ENCODE peak calls at places on chromosomes 6 and 20, in seven cellular contexts. One of them, this sample, is unnamed.
A peak's percentile ranks its signal among the peaks of the same experiment; 100 is the strongest.

GRCh38 chr6:169070506-169071176 is 183.0 kb downstream of the THBS2 start:
- DNase-seq in H7: no peak
- DNase-seq in lung: peak; percentile 41
- DNase-seq in Peyer's patch: no peak
- DNase-seq in MM.1S: no peak
- DNase-seq in CD4-positive, CD25-positive, alpha-beta regulatory T cell: no peak
- DNase-seq in uterus: peak; percentile 91
- DNase-seq in this sample: no peak

GRCh38 chr20:57907131-57908083 is 197.6 kb upstream of the PMEPA1 start:
- DNase-seq in H7: no peak
- DNase-seq in lung: no peak
- DNase-seq in Peyer's patch: no peak
- DNase-seq in MM.1S: no peak
- DNase-seq in CD4-positive, CD25-positive, alpha-beta regulatory T cell: no peak
- DNase-seq in uterus: no peak
- DNase-seq in this sample: no peak

GRCh38 chr6:37624606-37625574 is 72.8 kb downstream of the MDGA1 start:
- DNase-seq in H7: peak; percentile 73
- DNase-seq in lung: peak; percentile 53
- DNase-seq in Peyer's patch: peak; percentile 86
- DNase-seq in MM.1S: no peak
- DNase-seq in CD4-positive, CD25-positive, alpha-beta regulatory T cell: no peak
- DNase-seq in uterus: peak; percentile 29
- DNase-seq in this sample: no peak

GRCh38 chr6:135224037-135224647 is 43.0 kb downstream of the MYB start:
- DNase-seq in H7: no peak
- DNase-seq in lung: no peak
- DNase-seq in Peyer's patch: no peak
- DNase-seq in MM.1S: peak; percentile 56
- DNase-seq in CD4-positive, CD25-positive, alpha-beta regulatory T cell: no peak
- DNase-seq in uterus: no peak
- DNase-seq in this sample: peak; percentile 34

GRCh38 chr6:87879144-87879861 is 168.3 kb upstream of the SPACA1 start:
- DNase-seq in H7: no peak
- DNase-seq in lung: no peak
- DNase-seq in Peyer's patch: no peak
- DNase-seq in MM.1S: peak; percentile 48
- DNase-seq in CD4-positive, CD25-positive, alpha-beta regulatory T cell: no peak
- DNase-seq in uterus: no peak
- DNase-seq in this sample: no peak

GRCh38 chr6:72826033-72826432 is 204.2 kb downstream of the KCNQ5 start:
- DNase-seq in H7: no peak
- DNase-seq in lung: no peak
- DNase-seq in Peyer's patch: no peak
- DNase-seq in MM.1S: no peak
- DNase-seq in CD4-positive, CD25-positive, alpha-beta regulatory T cell: no peak
- DNase-seq in uterus: no peak
- DNase-seq in this sample: no peak

GRCh38 chr6:79420054-79420453 is 117.2 kb downstream of the LCA5 start:
- DNase-seq in H7: no peak
- DNase-seq in lung: no peak
- DNase-seq in Peyer's patch: no peak
- DNase-seq in MM.1S: no peak
- DNase-seq in CD4-positive, CD25-positive, alpha-beta regulatory T cell: no peak
- DNase-seq in uterus: no peak
- DNase-seq in this sample: no peak

GRCh38 chr20:9344080-9344920 is 170.1 kb upstream of the LAMP5 start:
- DNase-seq in H7: no peak
- DNase-seq in lung: no peak
- DNase-seq in Peyer's patch: no peak
- DNase-seq in MM.1S: peak; percentile 3
- DNase-seq in CD4-positive, CD25-positive, alpha-beta regulatory T cell: no peak
- DNase-seq in uterus: peak; percentile 22
- DNase-seq in this sample: no peak

GRCh38 chr6:43924222-43924702 is 154.3 kb downstream of the VEGFA start:
- DNase-seq in H7: no peak
- DNase-seq in lung: no peak
- DNase-seq in Peyer's patch: peak; percentile 44
- DNase-seq in MM.1S: peak; percentile 70
- DNase-seq in CD4-positive, CD25-positive, alpha-beta regulatory T cell: no peak
- DNase-seq in uterus: no peak
- DNase-seq in this sample: peak; percentile 45

GRCh38 chr6:7463785-7464184 is 74.2 kb downstream of the RIOK1 start:
- DNase-seq in H7: peak; percentile 64
- DNase-seq in lung: no peak
- DNase-seq in Peyer's patch: no peak
- DNase-seq in MM.1S: no peak
- DNase-seq in CD4-positive, CD25-positive, alpha-beta regulatory T cell: no peak
- DNase-seq in uterus: no peak
- DNase-seq in this sample: no peak

GRCh38 chr6:52285174-52286068 is 879 bp upstream of the MCM3 start:
- DNase-seq in H7: no peak
- DNase-seq in lung: no peak
- DNase-seq in Peyer's patch: no peak
- DNase-seq in MM.1S: peak; percentile 47
- DNase-seq in CD4-positive, CD25-positive, alpha-beta regulatory T cell: no peak
- DNase-seq in uterus: no peak
- DNase-seq in this sample: no peak

GRCh38 chr6:165478581-165478980 is 169.2 kb upstream of the C6orf118 start:
- DNase-seq in H7: no peak
- DNase-seq in lung: no peak
- DNase-seq in Peyer's patch: no peak
- DNase-seq in MM.1S: no peak
- DNase-seq in CD4-positive, CD25-positive, alpha-beta regulatory T cell: no peak
- DNase-seq in uterus: no peak
- DNase-seq in this sample: no peak
- H3K27me3 ChIP-seq in H7: no peaks in the 10 kb centered on the region
- H3K27me3 ChIP-seq in lung: no peaks in the 10 kb centered on the region
- H3K27me3 ChIP-seq in Peyer's patch: no peaks in the 10 kb centered on the region
- H3K27me3 ChIP-seq in MM.1S: no peaks in the 10 kb centered on the region
- H3K27me3 ChIP-seq in CD4-positive, CD25-positive, alpha-beta regulatory T cell: no peaks in the 10 kb centered on the region
- H3K27me3 ChIP-seq in uterus: no peaks in the 10 kb centered on the region
- H3K27me3 ChIP-seq in this sample: no peaks in the 10 kb centered on the region

GRCh38 chr6:164150221-164150620 is 735.7 kb downstream of the QKI start:
- DNase-seq in H7: no peak
- DNase-seq in lung: no peak
- DNase-seq in Peyer's patch: no peak
- DNase-seq in MM.1S: no peak
- DNase-seq in CD4-positive, CD25-positive, alpha-beta regulatory T cell: no peak
- DNase-seq in uterus: no peak
- DNase-seq in this sample: no peak
- H3K27me3 ChIP-seq in H7: no peaks in the 10 kb centered on the region
- H3K27me3 ChIP-seq in lung: no peaks in the 10 kb centered on the region
- H3K27me3 ChIP-seq in Peyer's patch: no peaks in the 10 kb centered on the region
- H3K27me3 ChIP-seq in MM.1S: no peaks in the 10 kb centered on the region
- H3K27me3 ChIP-seq in CD4-positive, CD25-positive, alpha-beta regulatory T cell: no peaks in the 10 kb centered on the region
- H3K27me3 ChIP-seq in uterus: no peaks in the 10 kb centered on the region
- H3K27me3 ChIP-seq in this sample: no peaks in the 10 kb centered on the region

GRCh38 chr20:56826971-56827645 is 198.0 kb downstream of the TFAP2C start:
- DNase-seq in H7: peak; percentile 42
- DNase-seq in lung: no peak
- DNase-seq in Peyer's patch: no peak
- DNase-seq in MM.1S: no peak
- DNase-seq in CD4-positive, CD25-positive, alpha-beta regulatory T cell: no peak
- DNase-seq in uterus: peak; percentile 30
- DNase-seq in this sample: no peak
- H3K27me3 ChIP-seq in H7: no peaks in the 10 kb centered on the region
- H3K27me3 ChIP-seq in lung: peaks cover 3% of the 10 kb centered on the region
- H3K27me3 ChIP-seq in Peyer's patch: no peaks in the 10 kb centered on the region
- H3K27me3 ChIP-seq in MM.1S: peaks cover 10% of the 10 kb centered on the region
- H3K27me3 ChIP-seq in CD4-positive, CD25-positive, alpha-beta regulatory T cell: no peaks in the 10 kb centered on the region
- H3K27me3 ChIP-seq in uterus: no peaks in the 10 kb centered on the region
- H3K27me3 ChIP-seq in this sample: no peaks in the 10 kb centered on the region

DNA sequence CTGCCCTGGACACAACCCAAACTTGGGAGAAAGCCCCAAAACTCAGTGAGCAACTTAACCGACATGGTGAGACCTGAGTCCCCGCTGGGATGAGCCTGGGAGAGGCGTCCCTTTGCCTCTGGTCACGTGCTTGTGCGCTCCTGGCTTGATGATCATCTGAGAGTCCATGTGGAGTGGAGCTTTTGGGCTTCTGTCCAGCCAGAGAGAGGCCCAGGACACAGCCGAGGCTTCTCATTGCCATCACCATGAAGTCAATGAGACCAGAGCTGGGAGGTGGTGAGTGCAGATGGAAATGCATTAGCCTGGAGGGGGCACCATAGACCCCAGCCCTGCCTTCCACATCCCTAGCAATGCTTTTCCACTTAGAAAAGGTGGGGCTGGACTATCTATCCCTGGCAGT is 250.0 kb downstream of the SLC24A3 start:
- DNase-seq in H7: peak; percentile 24
- DNase-seq in lung: no peak
- DNase-seq in Peyer's patch: no peak
- DNase-seq in MM.1S: no peak
- DNase-seq in CD4-positive, CD25-positive, alpha-beta regulatory T cell: no peak
- DNase-seq in uterus: no peak
- DNase-seq in this sample: no peak
- H3K27me3 ChIP-seq in H7: no peaks in the 10 kb centered on the region
- H3K27me3 ChIP-seq in lung: no peaks in the 10 kb centered on the region
- H3K27me3 ChIP-seq in Peyer's patch: no peaks in the 10 kb centered on the region
- H3K27me3 ChIP-seq in MM.1S: no peaks in the 10 kb centered on the region
- H3K27me3 ChIP-seq in CD4-positive, CD25-positive, alpha-beta regulatory T cell: no peaks in the 10 kb centered on the region
- H3K27me3 ChIP-seq in uterus: no peaks in the 10 kb centered on the region
- H3K27me3 ChIP-seq in this sample: no peaks in the 10 kb centered on the region

DNA sequence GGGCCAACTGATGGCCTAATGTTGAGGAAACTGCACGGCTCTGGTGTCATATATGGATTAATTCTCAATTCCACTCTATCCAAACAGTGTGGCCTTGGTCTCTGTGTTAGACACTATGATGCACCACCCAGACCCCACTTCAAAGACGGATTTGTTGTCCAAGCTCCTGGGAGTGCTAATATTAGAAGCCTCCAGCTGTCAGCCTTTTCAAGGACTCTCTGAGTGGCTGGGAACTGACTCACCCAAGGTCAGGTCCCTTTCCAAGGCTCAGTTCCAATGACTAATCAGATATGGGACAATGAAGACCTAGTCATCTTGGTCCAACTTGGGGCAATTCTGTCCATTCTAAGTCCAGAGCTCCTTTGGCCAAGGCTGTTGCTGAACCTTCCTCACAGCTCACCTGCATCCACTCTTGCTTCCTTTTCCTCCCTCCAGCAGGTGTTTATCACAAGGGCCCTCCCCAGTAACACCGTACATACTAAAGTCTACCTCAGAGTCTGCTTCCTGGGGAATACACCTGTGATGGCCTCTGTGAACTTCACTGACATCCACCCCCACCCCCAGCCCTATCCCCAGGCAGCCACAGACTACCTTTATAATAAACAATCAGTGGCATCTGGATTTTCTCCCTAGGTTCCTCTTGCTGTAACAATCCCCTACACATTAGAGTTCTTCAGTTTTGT is 7.2 kb upstream of the IL20RA start:
- DNase-seq in H7: no peak
- DNase-seq in lung: no peak
- DNase-seq in Peyer's patch: no peak
- DNase-seq in MM.1S: peak; percentile 30
- DNase-seq in CD4-positive, CD25-positive, alpha-beta regulatory T cell: no peak
- DNase-seq in uterus: no peak
- DNase-seq in this sample: no peak
- H3K27me3 ChIP-seq in H7: peaks cover 3% of the 10 kb centered on the region
- H3K27me3 ChIP-seq in lung: no peaks in the 10 kb centered on the region
- H3K27me3 ChIP-seq in Peyer's patch: no peaks in the 10 kb centered on the region
- H3K27me3 ChIP-seq in MM.1S: no peaks in the 10 kb centered on the region
- H3K27me3 ChIP-seq in CD4-positive, CD25-positive, alpha-beta regulatory T cell: peaks cover 23% of the 10 kb centered on the region
- H3K27me3 ChIP-seq in uterus: no peaks in the 10 kb centered on the region
- H3K27me3 ChIP-seq in this sample: peaks cover 9% of the 10 kb centered on the region

GRCh38 chr6:160022101-160022500 is 53.2 kb downstream of the IGF2R start:
- DNase-seq in H7: no peak
- DNase-seq in lung: no peak
- DNase-seq in Peyer's patch: no peak
- DNase-seq in MM.1S: no peak
- DNase-seq in CD4-positive, CD25-positive, alpha-beta regulatory T cell: no peak
- DNase-seq in uterus: no peak
- DNase-seq in this sample: no peak
- H3K27me3 ChIP-seq in H7: no peaks in the 10 kb centered on the region
- H3K27me3 ChIP-seq in lung: no peaks in the 10 kb centered on the region
- H3K27me3 ChIP-seq in Peyer's patch: no peaks in the 10 kb centered on the region
- H3K27me3 ChIP-seq in MM.1S: no peaks in the 10 kb centered on the region
- H3K27me3 ChIP-seq in CD4-positive, CD25-positive, alpha-beta regulatory T cell: no peaks in the 10 kb centered on the region
- H3K27me3 ChIP-seq in uterus: no peaks in the 10 kb centered on the region
- H3K27me3 ChIP-seq in this sample: no peaks in the 10 kb centered on the region

DNA sequence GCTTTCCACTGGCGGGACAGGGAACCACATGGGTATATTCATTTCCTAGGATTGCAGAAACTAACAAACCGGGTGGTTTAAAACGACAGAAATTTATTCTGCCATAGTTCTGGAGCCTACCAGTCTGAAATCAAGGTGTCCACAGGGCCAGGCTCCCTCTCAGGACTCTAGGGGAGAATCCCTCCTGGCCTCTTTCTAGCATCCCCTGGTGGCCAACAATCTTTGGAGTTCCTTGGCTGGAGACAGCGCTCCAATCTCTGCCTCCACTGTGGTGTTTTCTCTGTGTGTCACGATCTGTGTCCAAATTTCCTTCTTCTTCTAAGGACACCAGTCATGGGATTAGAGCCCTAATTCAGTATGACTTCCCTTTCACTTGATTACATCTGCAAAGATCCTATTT is 95.0 kb downstream of the SCML4 start:
- DNase-seq in H7: peak; percentile 74
- DNase-seq in lung: no peak
- DNase-seq in Peyer's patch: no peak
- DNase-seq in MM.1S: no peak
- DNase-seq in CD4-positive, CD25-positive, alpha-beta regulatory T cell: no peak
- DNase-seq in uterus: no peak
- DNase-seq in this sample: no peak
- H3K27me3 ChIP-seq in H7: no peaks in the 10 kb centered on the region
- H3K27me3 ChIP-seq in lung: no peaks in the 10 kb centered on the region
- H3K27me3 ChIP-seq in Peyer's patch: no peaks in the 10 kb centered on the region
- H3K27me3 ChIP-seq in MM.1S: peaks cover 46% of the 10 kb centered on the region
- H3K27me3 ChIP-seq in CD4-positive, CD25-positive, alpha-beta regulatory T cell: no peaks in the 10 kb centered on the region
- H3K27me3 ChIP-seq in uterus: no peaks in the 10 kb centered on the region
- H3K27me3 ChIP-seq in this sample: no peaks in the 10 kb centered on the region

GRCh38 chr20:33075281-33075680 is 4.2 kb upstream of the BPIFB4 start:
- DNase-seq in H7: no peak
- DNase-seq in lung: no peak
- DNase-seq in Peyer's patch: no peak
- DNase-seq in MM.1S: no peak
- DNase-seq in CD4-positive, CD25-positive, alpha-beta regulatory T cell: no peak
- DNase-seq in uterus: no peak
- DNase-seq in this sample: no peak
- H3K27me3 ChIP-seq in H7: no peaks in the 10 kb centered on the region
- H3K27me3 ChIP-seq in lung: no peaks in the 10 kb centered on the region
- H3K27me3 ChIP-seq in Peyer's patch: no peaks in the 10 kb centered on the region
- H3K27me3 ChIP-seq in MM.1S: peaks cover 54% of the 10 kb centered on the region
- H3K27me3 ChIP-seq in CD4-positive, CD25-positive, alpha-beta regulatory T cell: no peaks in the 10 kb centered on the region
- H3K27me3 ChIP-seq in uterus: no peaks in the 10 kb centered on the region
- H3K27me3 ChIP-seq in this sample: no peaks in the 10 kb centered on the region